ENCODE peak calls at places on chromosome 3, in four cellular contexts. O is tibial nerve, I is HFFc6, L is EL. Y is an unnamed sample.

GRCh38 chr3:138441742-138442141 is 7.3 kb downstream of the ESYT3 start:
- DNase-seq in O (no peak), I (peak), L (peak), Y (no peak)

GRCh38 chr3:190566043-190566933 is 52.4 kb downstream of the IL1RAP start:
- DNase-seq in O (peak), I (peak), L (peak), Y (peak)

GRCh38 chr3:29922990-29923746 is 642.3 kb downstream of the RBMS3 start:
- DNase-seq in O (peak), I (peak), L (peak), Y (peak)

GRCh38 chr3:124730129-124730919 is at the start of gene UMPS:
- DNase-seq in O (peak), I (peak), L (peak), Y (peak)

GRCh38 chr3:141076821-141077571 is 25.8 kb downstream of the SPSB4 start:
- DNase-seq in O (peak), I (peak), L (peak), Y (peak)

GRCh38 chr3:185961675-185962232 is 23.9 kb upstream of the TRA2B start:
- DNase-seq in O (no peak), I (no peak), L (no peak), Y (no peak)

GRCh38 chr3:175059788-175060187 is 200.7 kb downstream of the NAALADL2 start:
- DNase-seq in O (no peak), I (no peak), L (no peak), Y (no peak)

GRCh38 chr3:195384952-195385351 is 57.9 kb downstream of the ACAP2 start:
- DNase-seq in O (no peak), I (no peak), L (peak), Y (no peak)

GRCh38 chr3:13420051-13420816 is at the start of gene NUP210:
- DNase-seq in O (no peak), I (no peak), L (no peak), Y (no peak)

GRCh38 chr3:102089904-102090492 is 240.7 kb downstream of the NFKBIZ start:
- DNase-seq in O (no peak), I (peak), L (peak), Y (peak)

GRCh38 chr3:187015903-187016638 is 85.7 kb downstream of the ST6GAL1 start:
- DNase-seq in O (no peak), I (no peak), L (no peak), Y (no peak)

GRCh38 chr3:57557088-57557537 is 1.0 kb downstream of the PDE12 start:
- DNase-seq in O (no peak), I (peak), L (peak), Y (peak)

GRCh38 chr3:65151660-65152059 is 463.9 kb upstream of the ADAMTS9 start:
- DNase-seq in O (no peak), I (no peak), L (no peak), Y (peak)

GRCh38 chr3:9396301-9396631 is 1.1 kb upstream of the SETD5 start:
- DNase-seq in O (peak), I (peak), L (peak), Y (peak)

GRCh38 chr3:188349963-188350332 is 196.0 kb downstream of the LPP start:
- DNase-seq in O (no peak), I (no peak), L (no peak), Y (no peak)

GRCh38 chr3:126419151-126419703 is 24.5 kb downstream of the CFAP100 start:
- DNase-seq in O (no peak), I (no peak), L (no peak), Y (no peak)

GRCh38 chr3:194031867-194032635 is 103.9 kb upstream of the HES1 start:
- DNase-seq in O (no peak), I (no peak), L (no peak), Y (no peak)

GRCh38 chr3:138023754-138024153 is 13.8 kb downstream of the CLDN18 start:
- DNase-seq in O (no peak), I (no peak), L (no peak), Y (no peak)

GRCh38 chr3:128475355-128475754 is 8.7 kb upstream of the DNAJB8 start:
- DNase-seq in O (no peak), I (no peak), L (no peak), Y (no peak)

GRCh38 chr3:7876741-7877297 is 624.8 kb upstream of the LMCD1 start:
- DNase-seq in O (no peak), I (no peak), L (no peak), Y (no peak)

GRCh38 chr3:10195692-10196091 is 31.0 kb downstream of the IRAK2 start:
- DNase-seq in O (no peak), I (no peak), L (no peak), Y (no peak)

GRCh38 chr3:142724682-142725351 is 983 bp downstream of the TRPC1 start:
- DNase-seq in O (peak), I (peak), L (peak), Y (peak)